ENCODE peak calls at places on chromosomes 1 and 21, in four cellular contexts. M is GF-D8, J is NCI-H524 treated with DMSO at 0.1 percent for 48 hours, E is fibroblast of lung. X is an unnamed sample.

GRCh38 chr1:118868387-118868786 is 119.8 kb downstream of the TBX15 start:
- DNase-seq in M (no peak), J (no peak), E (no peak), X (no peak)

GRCh38 chr1:113057006-113057405 is 16.0 kb upstream of the LRIG2 start:
- DNase-seq in M (no peak), J (no peak), E (no peak), X (peak)

GRCh38 chr1:92483442-92484170 is 3.1 kb downstream of the GFI1 start:
- DNase-seq in M (peak), J (no peak), E (no peak), X (peak)

GRCh38 chr1:22786101-22786500 is 75.5 kb downstream of the EPHB2 start:
- DNase-seq in M (no peak), J (no peak), E (no peak), X (no peak)

GRCh38 chr1:115158181-115158580 is 68.9 kb upstream of the TSPAN2 start:
- DNase-seq in M (no peak), J (no peak), E (peak), X (no peak)

GRCh38 chr1:207404849-207405525 is 49.1 kb upstream of the CR2 start:
- DNase-seq in M (peak), J (peak), E (peak), X (peak)

GRCh38 chr1:244653439-244654283 is 735 bp downstream of the DESI2 start:
- DNase-seq in M (no peak), J (no peak), E (peak), X (peak)

GRCh38 chr1:247375747-247376146 is 40.2 kb upstream of the NLRP3 start:
- DNase-seq in M (no peak), J (no peak), E (no peak), X (no peak)

GRCh38 chr1:16139473-16139962 is 16.4 kb downstream of the EPHA2 start:
- DNase-seq in M (no peak), J (no peak), E (peak), X (no peak)

GRCh38 chr1:69913967-69914366 is 291.4 kb downstream of the LRRC40 start:
- DNase-seq in M (no peak), J (no peak), E (peak), X (no peak)

GRCh38 chr1:220926146-220926545 is 46.9 kb downstream of the HLX start:
- DNase-seq in M (no peak), J (peak), E (peak), X (no peak)

GRCh38 chr1:6544831-6545230 is 9.5 kb downstream of the NOL9 start:
- DNase-seq in M (no peak), J (no peak), E (no peak), X (no peak)

GRCh38 chr1:187794561-187794960 is 965.8 kb downstream of the PLA2G4A start:
- DNase-seq in M (no peak), J (no peak), E (no peak), X (no peak)

GRCh38 chr1:11600901-11601300 is 53.3 kb downstream of the FBXO2 start:
- DNase-seq in M (no peak), J (no peak), E (no peak), X (no peak)

GRCh38 chr1:76868154-76868882 is 1.0 kb downstream of the ST6GALNAC5 start:
- DNase-seq in M (no peak), J (no peak), E (peak), X (no peak)

GRCh38 chr21:29248124-29248523 is 50.6 kb upstream of the BACH1 start:
- DNase-seq in M (peak), J (no peak), E (no peak), X (no peak)

GRCh38 chr1:41682845-41683630 is 198.6 kb upstream of the EDN2 start:
- DNase-seq in M (no peak), J (no peak), E (no peak), X (no peak)

X was measured in KBM-7.